ENCODE peak calls at places on chromosomes 13 and 19, in seven cellular contexts. One of them, this sample, is unnamed.

GRCh38 chr13:32267836-32268439 is 47.2 kb downstream of the ZAR1L start:
- DNase-seq in breast epithelium: no peak
- DNase-seq in AG10803: no peak
- DNase-seq in adipocyte: no peak
- DNase-seq in tibial nerve: no peak
- DNase-seq in left lung: no peak
- DNase-seq in small intestine: peak
- DNase-seq in this sample: no peak

GRCh38 chr19:4557971-4558941 is 1.2 kb downstream of the SEMA6B start:
- DNase-seq in breast epithelium: no peak
- DNase-seq in AG10803: no peak
- DNase-seq in adipocyte: peak
- DNase-seq in tibial nerve: no peak
- DNase-seq in left lung: no peak
- DNase-seq in small intestine: no peak
- DNase-seq in this sample: no peak

GRCh38 chr19:51690359-51691121 is 2.6 kb upstream of the SPACA6 start:
- DNase-seq in breast epithelium: peak
- DNase-seq in AG10803: peak
- DNase-seq in adipocyte: peak
- DNase-seq in tibial nerve: peak
- DNase-seq in left lung: peak
- DNase-seq in small intestine: peak
- DNase-seq in this sample: peak

GRCh38 chr19:47229674-47230121 is 1.3 kb downstream of the BBC3 start:
- DNase-seq in breast epithelium: peak
- DNase-seq in AG10803: peak
- DNase-seq in adipocyte: peak
- DNase-seq in tibial nerve: peak
- DNase-seq in left lung: no peak
- DNase-seq in small intestine: no peak
- DNase-seq in this sample: no peak

GRCh38 chr13:50845211-50845610 is 1.7 kb upstream of the DLEU7 start:
- DNase-seq in breast epithelium: no peak
- DNase-seq in AG10803: peak
- DNase-seq in adipocyte: peak
- DNase-seq in tibial nerve: no peak
- DNase-seq in left lung: no peak
- DNase-seq in small intestine: no peak
- DNase-seq in this sample: no peak

GRCh38 chr19:55467236-55468053 is 2.9 kb upstream of the C19orf85 start:
- DNase-seq in breast epithelium: no peak
- DNase-seq in AG10803: peak
- DNase-seq in adipocyte: peak
- DNase-seq in tibial nerve: peak
- DNase-seq in left lung: no peak
- DNase-seq in small intestine: peak
- DNase-seq in this sample: peak

GRCh38 chr13:83121904-83122303 is 760.4 kb downstream of the SLITRK1 start:
- DNase-seq in breast epithelium: no peak
- DNase-seq in AG10803: no peak
- DNase-seq in adipocyte: no peak
- DNase-seq in tibial nerve: no peak
- DNase-seq in left lung: no peak
- DNase-seq in small intestine: no peak
- DNase-seq in this sample: no peak

GRCh38 chr13:75181906-75182305 is 300.1 kb downstream of the TBC1D4 start:
- DNase-seq in breast epithelium: no peak
- DNase-seq in AG10803: peak
- DNase-seq in adipocyte: peak
- DNase-seq in tibial nerve: no peak
- DNase-seq in left lung: no peak
- DNase-seq in small intestine: no peak
- DNase-seq in this sample: no peak

GRCh38 chr13:41470187-41470586 is 12.8 kb downstream of the RGCC start:
- DNase-seq in breast epithelium: no peak
- DNase-seq in AG10803: no peak
- DNase-seq in adipocyte: no peak
- DNase-seq in tibial nerve: no peak
- DNase-seq in left lung: no peak
- DNase-seq in small intestine: no peak
- DNase-seq in this sample: no peak

GRCh38 chr19:14127929-14128509 is 8.4 kb downstream of the ASF1B start:
- DNase-seq in breast epithelium: no peak
- DNase-seq in AG10803: peak
- DNase-seq in adipocyte: peak
- DNase-seq in tibial nerve: no peak
- DNase-seq in left lung: no peak
- DNase-seq in small intestine: no peak
- DNase-seq in this sample: no peak

GRCh38 chr13:110250258-110250891 is 56.6 kb downstream of the COL4A1 start:
- DNase-seq in breast epithelium: no peak
- DNase-seq in AG10803: peak
- DNase-seq in adipocyte: peak
- DNase-seq in tibial nerve: peak
- DNase-seq in left lung: no peak
- DNase-seq in small intestine: no peak
- DNase-seq in this sample: peak

DNA sequence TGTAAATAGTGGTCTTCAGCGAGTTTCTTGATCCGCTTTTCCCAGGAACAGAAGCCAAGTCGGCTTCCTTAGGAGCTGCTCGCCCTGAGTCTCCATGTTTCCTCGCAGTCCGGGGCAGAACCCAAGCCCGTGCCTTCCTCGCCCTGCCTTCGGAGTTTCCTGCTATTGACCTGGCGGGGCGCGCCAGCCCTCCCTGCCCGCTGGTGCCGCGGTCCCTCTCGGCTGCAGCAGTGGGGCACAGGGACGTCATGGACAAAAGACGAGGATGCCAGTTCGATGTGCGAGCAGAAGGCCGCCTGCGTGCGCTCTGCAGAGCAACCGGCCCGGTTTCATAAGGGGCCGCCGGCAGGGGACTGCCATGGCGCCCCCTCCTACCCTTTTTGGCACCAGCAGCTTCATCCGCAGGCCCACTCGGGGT is 156.6 kb downstream of the TM9SF2 start:
- DNase-seq in breast epithelium: no peak
- DNase-seq in AG10803: peak
- DNase-seq in adipocyte: no peak
- DNase-seq in tibial nerve: no peak
- DNase-seq in left lung: no peak
- DNase-seq in small intestine: peak
- DNase-seq in this sample: peak
- H3K4me3 ChIP-seq in breast epithelium: peak
- H3K4me3 ChIP-seq in AG10803: peak
- H3K4me3 ChIP-seq in adipocyte: peak
- H3K4me3 ChIP-seq in tibial nerve: peak
- H3K4me3 ChIP-seq in left lung: peak
- H3K4me3 ChIP-seq in small intestine: peak
- H3K4me3 ChIP-seq in this sample: peak

DNA sequence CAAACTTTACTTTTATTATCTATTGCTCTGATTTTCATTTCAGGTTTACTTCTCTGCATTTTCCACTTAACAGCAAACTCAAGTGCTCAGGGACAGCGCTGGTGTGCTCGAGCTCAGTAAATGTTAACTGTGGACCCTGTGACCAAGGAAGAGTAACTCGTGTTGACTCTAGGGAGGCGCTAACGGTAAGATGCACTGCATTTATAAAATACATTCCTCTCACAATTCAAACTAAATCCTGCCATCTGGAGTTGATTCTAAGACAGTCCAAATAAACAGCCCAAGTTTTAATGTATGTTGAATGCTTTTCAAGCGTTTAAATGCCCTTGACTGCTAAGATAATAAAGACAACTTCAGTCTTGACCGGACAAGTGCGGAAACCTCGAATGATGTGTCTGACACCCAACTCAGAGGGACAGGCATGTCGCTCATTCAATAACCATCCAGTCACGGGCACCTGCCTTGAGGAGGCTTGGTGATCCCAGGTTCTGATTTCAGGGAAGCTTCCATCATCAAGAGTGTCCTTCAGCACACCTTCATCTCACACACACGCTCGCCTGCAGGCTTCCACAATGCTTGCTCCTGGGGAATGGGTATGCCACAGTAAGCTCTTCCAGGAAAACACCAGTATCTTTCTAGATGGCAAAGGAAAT is 93.1 kb downstream of the STK24 start:
- DNase-seq in breast epithelium: no peak
- DNase-seq in AG10803: peak
- DNase-seq in adipocyte: peak
- DNase-seq in tibial nerve: no peak
- DNase-seq in left lung: no peak
- DNase-seq in small intestine: peak
- DNase-seq in this sample: no peak
- H3K4me3 ChIP-seq in breast epithelium: no peak
- H3K4me3 ChIP-seq in AG10803: peak
- H3K4me3 ChIP-seq in adipocyte: peak
- H3K4me3 ChIP-seq in tibial nerve: no peak
- H3K4me3 ChIP-seq in left lung: no peak
- H3K4me3 ChIP-seq in small intestine: no peak
- H3K4me3 ChIP-seq in this sample: no peak

GRCh38 chr19:57888107-57888493 is 737 bp downstream of the ZNF814 start:
- DNase-seq in breast epithelium: no peak
- DNase-seq in AG10803: no peak
- DNase-seq in adipocyte: peak
- DNase-seq in tibial nerve: no peak
- DNase-seq in left lung: no peak
- DNase-seq in small intestine: peak
- DNase-seq in this sample: no peak

GRCh38 chr19:57888494-57889231 is at the start of gene ZNF814:
- DNase-seq in breast epithelium: peak
- DNase-seq in AG10803: peak
- DNase-seq in adipocyte: peak
- DNase-seq in tibial nerve: peak
- DNase-seq in left lung: peak
- DNase-seq in small intestine: peak
- DNase-seq in this sample: peak

GRCh38 chr19:57886046-57886445 is 2.8 kb downstream of the ZNF814 start:
- DNase-seq in breast epithelium: no peak
- DNase-seq in AG10803: no peak
- DNase-seq in adipocyte: no peak
- DNase-seq in tibial nerve: no peak
- DNase-seq in left lung: no peak
- DNase-seq in small intestine: no peak
- DNase-seq in this sample: no peak

DNA sequence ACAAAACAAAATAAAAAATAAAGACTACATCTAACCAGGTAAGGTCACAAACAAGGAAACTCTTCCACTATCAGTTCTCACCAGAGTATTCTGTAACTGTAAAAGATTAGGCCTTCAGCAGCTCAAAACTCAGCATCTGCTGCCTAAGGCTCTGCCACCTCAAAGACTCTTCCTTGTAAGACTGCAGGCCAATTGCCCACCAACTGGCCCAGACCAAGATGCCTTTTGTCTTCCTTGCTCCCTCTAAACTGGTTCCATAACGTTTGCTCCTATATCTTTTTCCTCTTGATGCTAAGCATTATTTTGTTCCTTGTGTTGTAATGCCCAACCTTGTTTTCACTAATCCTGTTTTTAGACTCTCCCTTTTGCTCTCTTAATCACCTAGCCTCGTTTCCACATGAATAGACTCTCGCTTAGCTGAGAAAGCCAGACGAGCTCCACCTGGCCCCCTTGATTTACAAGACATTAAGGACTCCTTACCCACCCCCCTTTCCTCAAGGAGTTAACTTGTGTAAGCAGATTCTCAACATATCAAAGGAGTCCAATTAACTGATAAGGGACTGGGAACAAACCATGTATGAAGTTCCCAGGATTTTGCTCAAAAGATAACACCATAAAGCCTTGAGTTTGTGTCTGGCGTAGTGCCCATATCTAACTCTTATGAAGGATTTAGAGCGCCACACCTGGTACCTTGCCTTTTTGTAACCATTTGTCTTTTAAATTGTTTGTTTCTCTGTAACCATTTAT is 1.5 kb downstream of the ZNF814 start:
- DNase-seq in breast epithelium: no peak
- DNase-seq in AG10803: no peak
- DNase-seq in adipocyte: peak
- DNase-seq in tibial nerve: no peak
- DNase-seq in left lung: no peak
- DNase-seq in small intestine: peak
- DNase-seq in this sample: no peak
- H3K4me3 ChIP-seq in breast epithelium: no peak
- H3K4me3 ChIP-seq in AG10803: no peak
- H3K4me3 ChIP-seq in adipocyte: peak
- H3K4me3 ChIP-seq in tibial nerve: no peak
- H3K4me3 ChIP-seq in left lung: no peak
- H3K4me3 ChIP-seq in small intestine: peak
- H3K4me3 ChIP-seq in this sample: no peak

GRCh38 chr19:8148088-8148409 is 1.3 kb downstream of the FBN3 start:
- DNase-seq in breast epithelium: no peak
- DNase-seq in AG10803: no peak
- DNase-seq in adipocyte: no peak
- DNase-seq in tibial nerve: no peak
- DNase-seq in left lung: no peak
- DNase-seq in small intestine: no peak
- DNase-seq in this sample: no peak

GRCh38 chr19:8148410-8149231 is 771 bp downstream of the FBN3 start:
- DNase-seq in breast epithelium: no peak
- DNase-seq in AG10803: no peak
- DNase-seq in adipocyte: peak
- DNase-seq in tibial nerve: no peak
- DNase-seq in left lung: no peak
- DNase-seq in small intestine: peak
- DNase-seq in this sample: no peak

GRCh38 chr19:8150178-8150865 is 930 bp upstream of the FBN3 start:
- DNase-seq in breast epithelium: no peak
- DNase-seq in AG10803: no peak
- DNase-seq in adipocyte: no peak
- DNase-seq in tibial nerve: no peak
- DNase-seq in left lung: no peak
- DNase-seq in small intestine: no peak
- DNase-seq in this sample: no peak

GRCh38 chr19:8150998-8151397 is 1.6 kb upstream of the FBN3 start:
- DNase-seq in breast epithelium: no peak
- DNase-seq in AG10803: no peak
- DNase-seq in adipocyte: no peak
- DNase-seq in tibial nerve: no peak
- DNase-seq in left lung: no peak
- DNase-seq in small intestine: no peak
- DNase-seq in this sample: no peak

DNA sequence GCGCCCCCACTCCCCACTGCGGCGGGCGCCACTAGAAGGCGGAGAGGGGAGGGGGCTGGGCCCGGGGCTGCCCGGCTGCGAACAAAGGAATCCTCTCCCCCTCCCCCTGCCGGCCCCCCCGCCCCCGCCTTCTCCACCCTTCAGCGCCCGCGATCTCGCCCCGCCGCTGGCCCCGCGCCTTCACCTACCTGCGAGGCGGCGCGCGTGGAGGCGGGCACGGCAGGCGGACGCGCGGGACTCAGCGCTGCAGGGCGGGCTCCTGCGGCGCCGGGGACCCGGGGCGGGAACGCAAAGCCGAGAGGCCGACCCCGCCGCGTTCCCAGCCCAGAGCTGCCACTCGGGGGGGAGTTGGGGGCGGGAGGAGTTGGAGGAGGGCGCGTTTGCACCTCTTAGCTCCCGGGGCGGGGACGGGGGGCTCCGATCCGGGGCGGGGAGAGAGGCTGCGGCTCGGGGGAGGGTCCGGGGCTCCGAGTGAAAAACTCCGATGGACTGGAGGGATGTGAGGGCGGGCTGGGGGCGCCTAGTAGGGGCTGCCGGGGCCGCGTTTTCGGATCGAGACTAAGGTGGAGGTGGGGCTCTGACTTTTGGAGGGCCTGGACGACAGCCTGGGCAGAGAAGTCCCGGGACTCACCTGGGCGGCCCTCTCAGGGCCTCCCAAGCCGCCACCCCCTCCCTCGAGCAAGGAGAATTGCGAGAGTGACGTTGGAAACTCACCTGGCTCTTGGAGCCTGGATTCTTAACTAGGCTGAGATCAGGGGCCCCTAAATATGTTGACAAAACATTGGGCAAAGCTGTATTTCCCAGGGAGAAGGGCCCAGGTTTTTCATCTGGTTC is at the start of gene FBN3:
- DNase-seq in breast epithelium: no peak
- DNase-seq in AG10803: no peak
- DNase-seq in adipocyte: no peak
- DNase-seq in tibial nerve: no peak
- DNase-seq in left lung: no peak
- DNase-seq in small intestine: no peak
- DNase-seq in this sample: no peak
- H3K4me3 ChIP-seq in breast epithelium: no peak
- H3K4me3 ChIP-seq in AG10803: no peak
- H3K4me3 ChIP-seq in adipocyte: no peak
- H3K4me3 ChIP-seq in tibial nerve: no peak
- H3K4me3 ChIP-seq in left lung: peak
- H3K4me3 ChIP-seq in small intestine: no peak
- H3K4me3 ChIP-seq in this sample: no peak